ENCODE peak calls at places on chromosome 21, in five cellular contexts. T is neural progenitor cell, K is tibial nerve, G is vagina, X is ovary. Y is an unnamed sample. For H3K27me3 and H3K36me3, the result is how much of the 10 kb centered on the place peaks cover.

GRCh38 chr21:28704746-28705145 is 287.9 kb downstream of the LTN1 start:
- DNase-seq in X (no peak), K (peak), G (no peak), T (no peak), Y (no peak)

GRCh38 chr21:26946744-26947446 is 20.0 kb downstream of the ADAMTS5 start:
- DNase-seq in T (no peak), G (no peak), K (no peak), X (no peak), Y (no peak)

GRCh38 chr21:34330055-34330454 is 33.8 kb upstream of the KCNE2 start:
- DNase-seq in K (no peak), T (no peak), G (no peak), X (no peak), Y (no peak)

GRCh38 chr21:27423906-27424595 is 457.2 kb upstream of the ADAMTS5 start:
- DNase-seq in X (no peak), G (no peak), T (no peak), K (no peak), Y (peak)

GRCh38 chr21:34883501-34884271 is 165.4 kb downstream of the RUNX1 start:
- DNase-seq in T (no peak), G (no peak), X (no peak), K (no peak), Y (no peak)

GRCh38 chr21:35904995-35905972 is 155.0 kb downstream of the SETD4 start:
- DNase-seq in G (no peak), T (no peak), X (no peak), K (peak), Y (no peak)

GRCh38 chr21:16081304-16081703 is 351.5 kb downstream of the USP25 start:
- DNase-seq in X (no peak), G (no peak), T (no peak), K (no peak), Y (no peak)

GRCh38 chr21:34189506-34189905 is 116.1 kb downstream of the MRPS6 start:
- DNase-seq in T (peak), K (no peak), G (no peak), X (no peak), Y (no peak)

GRCh38 chr21:15332572-15332971 is 267.8 kb upstream of the NRIP1 start:
- DNase-seq in X (no peak), G (no peak), T (no peak), K (no peak), Y (no peak)

GRCh38 chr21:28393279-28393678 is 599.4 kb downstream of the LTN1 start:
- DNase-seq in K (no peak), T (no peak), G (no peak), X (no peak), Y (no peak)

GRCh38 chr21:46617267-46618051 is 12.6 kb upstream of the S100B start:
- DNase-seq in G (no peak), T (no peak), K (no peak), X (no peak), Y (no peak)

GRCh38 chr21:40128891-40129290 is 261.7 kb downstream of the PCP4 start:
- DNase-seq in K (no peak), X (no peak), G (no peak), T (no peak), Y (no peak)

GRCh38 chr21:34762761-34763160 is 94.0 kb downstream of the CLIC6 start:
- DNase-seq in T (no peak), G (no peak), K (no peak), X (no peak), Y (no peak)

GRCh38 chr21:40049031-40049958 is 182.1 kb downstream of the PCP4 start:
- DNase-seq in X (no peak), G (no peak), T (no peak), K (peak), Y (peak)

GRCh38 chr21:33128538-33128937 is 58.6 kb downstream of the OLIG1 start:
- DNase-seq in X (no peak), G (no peak), K (no peak), T (no peak), Y (no peak)

GRCh38 chr21:33125981-33126380 is 56.0 kb downstream of the OLIG1 start:
- DNase-seq in G (no peak), K (no peak), X (no peak), T (no peak), Y (no peak)

GRCh38 chr21:33127154-33127893 is 57.4 kb downstream of the OLIG1 start:
- DNase-seq in K (peak), T (peak), G (no peak), X (peak), Y (peak)

GRCh38 chr21:33124879-33125278 is 54.9 kb downstream of the OLIG1 start:
- DNase-seq in G (no peak), T (no peak), K (no peak), X (no peak), Y (no peak)

DNA sequence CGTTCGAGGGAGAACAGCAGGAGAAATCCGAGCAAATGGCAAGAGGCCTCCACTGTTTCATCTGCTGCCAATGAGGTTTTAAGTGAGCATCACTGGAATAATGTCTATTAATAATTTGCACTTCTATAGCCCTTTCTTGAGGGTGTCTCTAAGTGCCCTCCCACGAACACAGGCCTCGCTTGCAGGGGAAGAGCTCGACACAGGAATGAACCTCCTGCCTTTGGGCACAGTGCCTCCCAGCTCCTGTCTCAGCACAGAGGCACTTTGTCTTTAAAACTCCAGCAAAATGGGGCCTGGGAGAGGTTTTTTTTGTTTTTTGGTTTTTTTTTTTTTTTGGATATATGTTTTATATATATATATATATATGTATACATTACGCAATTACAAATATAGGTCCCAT is 56.6 kb downstream of the OLIG1 start:
- DNase-seq in T (no peak), G (no peak), X (no peak), K (no peak), Y (no peak)
- H3K27me3 ChIP-seq in T (under half), G (under half), X (under half), K (under half), Y (under half)

DNA sequence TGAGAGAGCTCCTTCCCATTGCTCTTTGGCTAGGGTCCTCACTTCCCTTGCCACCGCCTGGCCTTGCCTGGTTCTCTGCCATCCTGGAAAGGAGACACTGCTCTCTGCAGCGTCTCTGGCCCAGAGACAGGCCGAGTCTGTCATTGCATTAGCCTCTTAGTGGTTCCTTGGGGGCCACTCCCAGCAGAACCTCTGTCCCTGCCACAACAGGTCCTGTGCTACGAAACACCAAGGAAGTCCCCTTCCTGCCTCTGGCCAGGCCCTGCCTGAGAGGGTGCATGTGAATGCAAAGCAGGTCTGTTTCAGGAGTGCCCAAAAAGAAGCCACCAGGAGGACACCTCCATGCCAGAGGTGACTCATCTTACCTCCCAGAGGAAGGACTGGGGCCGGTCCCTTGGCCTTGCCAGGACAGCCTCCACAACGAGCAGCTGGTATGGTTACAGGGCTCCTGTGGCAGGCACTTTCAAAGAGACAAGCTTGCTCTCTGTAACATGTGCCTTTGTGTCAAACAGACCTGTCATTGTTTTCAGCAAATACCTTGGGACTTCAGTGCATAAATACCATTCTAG is 59.6 kb downstream of the VPS26C start:
- DNase-seq in X (no peak), K (no peak), G (no peak), T (no peak), Y (no peak)
- H3K4me3 ChIP-seq in X (no peak), K (peak), G (no peak), T (no peak), Y (no peak)

GRCh38 chr21:41427556-41427955 is 1.5 kb downstream of the MX1 start:
- DNase-seq in T (no peak), K (no peak), X (no peak), G (no peak), Y (no peak)

GRCh38 chr21:41429305-41429704 is 3.3 kb downstream of the MX1 start:
- DNase-seq in K (no peak), T (no peak), X (no peak), G (no peak), Y (no peak)

GRCh38 chr21:41428847-41429246 is 2.8 kb downstream of the MX1 start:
- DNase-seq in X (no peak), G (no peak), K (no peak), T (no peak), Y (no peak)

GRCh38 chr21:41426656-41427311 is 745 bp downstream of the MX1 start:
- DNase-seq in K (no peak), X (peak), G (no peak), T (no peak), Y (peak)

DNA sequence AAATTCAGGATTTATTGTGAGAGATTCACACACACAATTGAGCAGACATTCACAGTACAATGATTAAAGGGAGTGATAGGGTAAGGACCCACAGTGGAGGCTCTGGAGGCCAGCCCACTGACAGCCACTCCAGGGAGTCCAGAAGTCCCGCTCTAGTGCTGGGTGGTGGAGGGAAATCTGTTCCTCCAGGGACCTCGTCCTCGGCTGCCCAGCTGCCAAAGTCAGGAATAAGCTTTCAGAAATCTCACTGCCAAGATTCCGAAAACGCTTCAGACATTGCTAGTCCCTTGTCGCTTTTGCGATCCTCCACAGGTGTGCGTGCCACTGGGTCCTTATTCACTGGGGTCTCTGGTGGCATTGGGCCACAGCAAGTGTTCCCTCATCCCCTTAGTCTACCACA is 2.3 kb downstream of the MX1 start:
- DNase-seq in G (no peak), K (no peak), T (no peak), X (no peak), Y (no peak)
- H3K36me3 ChIP-seq in G (under half), K (under half), T (under half), X (under half), Y (under half)

GRCh38 chr21:41536827-41537103 is 28.8 kb upstream of the TMPRSS2 start:
- DNase-seq in K (no peak), G (no peak), T (no peak), X (no peak), Y (no peak)
- H3K27me3 ChIP-seq in K (under half), G (under half), T (under half), X (under half), Y (under half)

DNA sequence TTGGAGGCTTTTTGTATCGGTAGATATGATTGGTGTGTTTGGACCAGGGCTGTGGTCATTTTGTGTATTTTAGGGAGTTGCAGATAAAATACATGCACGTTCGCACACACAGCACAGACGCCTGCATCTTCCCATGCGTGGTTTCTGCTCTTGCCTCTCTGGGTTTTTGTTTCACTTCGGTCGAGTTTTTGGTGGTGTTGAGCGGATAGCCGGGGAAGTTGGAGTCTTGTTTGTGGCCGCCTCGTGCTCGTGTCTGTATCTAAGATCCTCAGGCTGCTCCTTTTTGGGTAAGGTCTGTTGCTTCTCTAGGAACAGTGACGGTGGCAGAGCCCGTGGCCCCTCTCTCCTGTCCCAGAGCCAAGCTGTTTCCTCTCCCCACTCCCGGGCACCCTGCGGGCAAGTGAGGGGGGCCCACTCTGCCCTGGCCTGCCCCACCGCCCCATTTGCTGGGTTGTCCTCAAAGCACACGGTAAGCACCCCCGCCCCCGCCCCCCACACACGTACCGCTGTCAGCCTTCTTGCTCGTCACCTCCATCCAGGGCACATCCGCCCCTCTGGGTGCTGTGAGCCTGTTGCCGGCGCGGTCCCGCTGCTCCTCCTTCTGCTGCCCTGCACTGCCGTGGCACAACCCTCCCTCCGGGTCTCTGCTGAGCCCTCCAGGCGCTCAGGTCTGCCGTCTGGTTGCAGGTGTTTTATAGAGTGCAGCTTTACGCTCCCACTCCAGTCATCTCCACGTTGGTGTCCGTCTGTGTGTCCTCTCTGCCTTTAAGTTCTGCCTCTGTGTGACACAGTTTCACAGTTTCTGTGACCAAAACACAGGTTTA is 51.9 kb downstream of the AGPAT3 start:
- DNase-seq in T (no peak), K (no peak), X (no peak), G (no peak), Y (peak)
- H3K4me3 ChIP-seq in T (no peak), K (no peak), X (no peak), G (peak), Y (no peak)

GRCh38 chr21:31673513-31673912 is 14.0 kb downstream of the SOD1 start:
- DNase-seq in K (no peak), X (no peak), T (no peak), G (no peak), Y (no peak)

GRCh38 chr21:31671931-31672330 is 12.4 kb downstream of the SOD1 start:
- DNase-seq in X (no peak), G (no peak), T (peak), K (no peak), Y (peak)

GRCh38 chr21:31670065-31670464 is 10.6 kb downstream of the SOD1 start:
- DNase-seq in K (no peak), T (no peak), G (no peak), X (no peak), Y (no peak)

GRCh38 chr21:31668651-31669491 is 9.4 kb downstream of the SOD1 start:
- DNase-seq in T (no peak), X (no peak), K (no peak), G (no peak), Y (no peak)

DNA sequence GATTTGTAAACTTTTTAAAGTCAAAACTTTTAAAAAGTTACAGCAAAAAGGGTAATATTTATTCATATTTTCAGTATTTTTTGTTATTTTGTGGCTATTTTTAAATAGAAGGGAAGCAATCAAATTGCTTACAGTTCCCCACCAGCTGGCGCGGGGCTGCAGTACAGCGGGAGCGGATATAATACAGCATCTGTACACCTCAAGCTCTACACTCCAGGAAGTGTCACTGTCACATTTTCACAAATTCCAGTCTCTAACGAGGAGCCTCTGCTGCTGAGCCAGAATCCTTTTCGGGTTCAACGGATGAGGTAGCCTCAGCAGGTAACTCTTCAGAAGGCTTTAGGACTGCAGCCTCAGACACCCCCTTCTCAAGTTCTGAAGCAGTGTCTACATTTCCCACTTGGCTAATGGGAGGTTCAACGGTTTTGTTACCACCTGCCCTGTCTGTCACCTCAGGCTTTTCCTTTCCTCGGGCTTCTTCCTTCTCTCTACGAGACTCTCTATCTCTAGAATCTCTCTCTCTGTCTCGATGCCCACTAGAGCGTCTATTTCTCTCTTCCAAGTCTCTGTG is 11.7 kb downstream of the SOD1 start:
- DNase-seq in G (no peak), X (no peak), T (no peak), K (no peak), Y (no peak)
- H3K36me3 ChIP-seq in G (under half), X (under half), T (under half), K (under half), Y (under half)

GRCh38 chr21:38664821-38665220 is 140.9 kb upstream of the ETS2 start:
- DNase-seq in K (no peak), X (no peak), G (no peak), T (no peak), Y (no peak)
- H3K27me3 ChIP-seq in K (under half), X (under half), G (under half), T (under half), Y (under half)

DNA sequence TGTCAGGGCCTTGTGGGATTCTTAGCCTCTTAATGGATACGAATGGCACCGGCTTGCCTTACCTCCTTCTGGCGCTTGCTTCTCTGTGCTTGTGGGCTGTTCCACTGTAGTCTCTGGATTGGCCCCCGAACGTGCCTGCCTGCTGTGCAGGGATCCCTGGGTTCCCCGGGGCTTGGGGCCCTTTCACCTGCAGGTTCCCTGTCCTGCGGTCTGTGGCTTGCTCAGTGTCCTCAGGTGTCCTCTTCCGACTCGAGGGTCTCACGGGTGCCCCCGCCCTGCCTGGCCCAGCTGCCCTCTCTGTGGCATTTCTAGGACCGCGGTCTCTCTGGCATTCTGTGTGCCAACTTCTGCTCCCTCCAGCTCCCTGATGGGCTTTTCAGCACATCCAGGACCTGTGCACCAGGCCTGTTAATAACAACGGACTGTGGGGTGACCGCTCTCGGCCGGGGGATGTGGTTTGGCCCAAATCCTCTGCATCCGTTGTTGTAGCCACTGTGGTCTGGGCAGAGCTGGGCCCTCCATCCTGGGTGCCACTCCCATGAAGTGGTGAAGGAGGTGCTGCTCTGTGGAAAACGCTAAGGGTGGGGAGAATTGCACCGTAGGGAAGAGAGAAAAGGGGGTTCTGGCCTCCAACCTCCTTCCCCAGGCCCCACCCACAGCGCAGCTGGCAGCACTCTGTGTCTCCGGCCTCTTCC is 12.4 kb downstream of the COL18A1 start:
- DNase-seq in G (no peak), K (no peak), X (no peak), T (no peak), Y (no peak)
- H3K4me3 ChIP-seq in G (no peak), K (no peak), X (no peak), T (no peak), Y (no peak)

Y was measured in H7.